ENCODE peak calls at places on chromosomes 1 and 21, in four cellular contexts. One of them, this sample, is unnamed.
A peak's percentile ranks its signal among the peaks of the same experiment; 100 is the strongest.

GRCh38 chr1:205319081-205320018 is 2.2 kb downstream of the NUAK2 start:
- DNase-seq in K562: no peak
- DNase-seq in GM12878: no peak
- DNase-seq in SK-N-SH: no peak
- DNase-seq in this sample: peak; percentile 88

GRCh38 chr1:33147275-33147996 is 34.4 kb downstream of the TRIM62 start:
- DNase-seq in K562: no peak
- DNase-seq in GM12878: no peak
- DNase-seq in SK-N-SH: no peak
- DNase-seq in this sample: no peak

GRCh38 chr1:119859647-119860046 is 36.7 kb downstream of the ADAM30 start:
- DNase-seq in K562: peak; percentile 50
- DNase-seq in GM12878: no peak
- DNase-seq in SK-N-SH: no peak
- DNase-seq in this sample: no peak

GRCh38 chr1:157429841-157430240 is 122.5 kb downstream of the FCRL5 start:
- DNase-seq in K562: no peak
- DNase-seq in GM12878: no peak
- DNase-seq in SK-N-SH: no peak
- DNase-seq in this sample: no peak

GRCh38 chr1:39933956-39934941 is 20.7 kb upstream of the MFSD2A start:
- DNase-seq in K562: no peak
- DNase-seq in GM12878: no peak
- DNase-seq in SK-N-SH: no peak
- DNase-seq in this sample: peak; percentile 86

GRCh38 chr1:222891578-222891977 is 76.7 kb downstream of the DISP1 start:
- DNase-seq in K562: no peak
- DNase-seq in GM12878: no peak
- DNase-seq in SK-N-SH: no peak
- DNase-seq in this sample: no peak

GRCh38 chr1:68651115-68651514 is 154.2 kb upstream of the DEPDC1 start:
- DNase-seq in K562: no peak
- DNase-seq in GM12878: no peak
- DNase-seq in SK-N-SH: no peak
- DNase-seq in this sample: no peak

GRCh38 chr1:89908993-89909436 is 85.9 kb upstream of the ZNF326 start:
- DNase-seq in K562: no peak
- DNase-seq in GM12878: no peak
- DNase-seq in SK-N-SH: peak; percentile 81
- DNase-seq in this sample: no peak

GRCh38 chr1:222583079-222583478 is 6.7 kb downstream of the TAF1A start:
- DNase-seq in K562: no peak
- DNase-seq in GM12878: peak; percentile 56
- DNase-seq in SK-N-SH: no peak
- DNase-seq in this sample: no peak

GRCh38 chr1:121417289-121417955 is 232.6 kb downstream of the SRGAP2C start:
- DNase-seq in K562: no peak
- DNase-seq in GM12878: no peak
- DNase-seq in SK-N-SH: no peak
- DNase-seq in this sample: no peak

GRCh38 chr1:63904826-63905225 is 131.0 kb downstream of the ROR1 start:
- DNase-seq in K562: no peak
- DNase-seq in GM12878: no peak
- DNase-seq in SK-N-SH: no peak
- DNase-seq in this sample: no peak

GRCh38 chr1:234409328-234409727 is 36.1 kb downstream of the COA6 start:
- DNase-seq in K562: no peak
- DNase-seq in GM12878: no peak
- DNase-seq in SK-N-SH: peak; percentile 57
- DNase-seq in this sample: no peak

GRCh38 chr1:173560300-173560699 is 42.6 kb downstream of the SLC9C2 start:
- DNase-seq in K562: no peak
- DNase-seq in GM12878: no peak
- DNase-seq in SK-N-SH: no peak
- DNase-seq in this sample: no peak

GRCh38 chr1:220451541-220451940 is 76.4 kb upstream of the MARK1 start:
- DNase-seq in K562: no peak
- DNase-seq in GM12878: no peak
- DNase-seq in SK-N-SH: no peak
- DNase-seq in this sample: peak; percentile 13

GRCh38 chr1:151147132-151147503 is 687 bp upstream of the SEMA6C start:
- DNase-seq in K562: no peak
- DNase-seq in GM12878: no peak
- DNase-seq in SK-N-SH: no peak
- DNase-seq in this sample: no peak

GRCh38 chr1:237679687-237680086 is 211.0 kb downstream of the ZP4 start:
- DNase-seq in K562: no peak
- DNase-seq in GM12878: no peak
- DNase-seq in SK-N-SH: no peak
- DNase-seq in this sample: no peak

GRCh38 chr1:3430820-3431219 is 23.6 kb upstream of the ARHGEF16 start:
- DNase-seq in K562: no peak
- DNase-seq in GM12878: no peak
- DNase-seq in SK-N-SH: no peak
- DNase-seq in this sample: no peak

GRCh38 chr1:180975551-180975950 is 47.1 kb downstream of the STX6 start:
- DNase-seq in K562: no peak
- DNase-seq in GM12878: no peak
- DNase-seq in SK-N-SH: no peak
- DNase-seq in this sample: no peak

GRCh38 chr21:42991992-42992740 is 17.8 kb downstream of the PKNOX1 start:
- DNase-seq in K562: peak; percentile 60
- DNase-seq in GM12878: no peak
- DNase-seq in SK-N-SH: no peak
- DNase-seq in this sample: no peak

GRCh38 chr1:94955767-94956632 is 29.1 kb upstream of the CNN3 start:
- DNase-seq in K562: no peak
- DNase-seq in GM12878: no peak
- DNase-seq in SK-N-SH: no peak
- DNase-seq in this sample: peak; percentile 59

GRCh38 chr1:206575165-206575893 is 36.9 kb downstream of the EIF2D start:
- DNase-seq in K562: peak; percentile 71
- DNase-seq in GM12878: no peak
- DNase-seq in SK-N-SH: no peak
- DNase-seq in this sample: no peak

GRCh38 chr1:86450847-86451246 is 17.9 kb upstream of the CLCA1 start:
- DNase-seq in K562: no peak
- DNase-seq in GM12878: no peak
- DNase-seq in SK-N-SH: no peak
- DNase-seq in this sample: no peak

GRCh38 chr1:83641828-83642443 is 357.0 kb downstream of the TTLL7 start:
- DNase-seq in K562: no peak
- DNase-seq in GM12878: no peak
- DNase-seq in SK-N-SH: no peak
- DNase-seq in this sample: no peak

GRCh38 chr1:169576241-169576933 is 9.9 kb downstream of the F5 start:
- DNase-seq in K562: no peak
- DNase-seq in GM12878: no peak
- DNase-seq in SK-N-SH: no peak
- DNase-seq in this sample: peak; percentile 69

GRCh38 chr1:64549464-64550239 is 79.7 kb downstream of the CACHD1 start:
- DNase-seq in K562: no peak
- DNase-seq in GM12878: no peak
- DNase-seq in SK-N-SH: no peak
- DNase-seq in this sample: no peak

GRCh38 chr1:51819810-51820209 is 58.7 kb downstream of the NRDC start:
- DNase-seq in K562: no peak
- DNase-seq in GM12878: no peak
- DNase-seq in SK-N-SH: no peak
- DNase-seq in this sample: no peak

GRCh38 chr1:114710360-114710759 is 6.2 kb downstream of the NRAS start:
- DNase-seq in K562: no peak
- DNase-seq in GM12878: no peak
- DNase-seq in SK-N-SH: no peak
- DNase-seq in this sample: no peak

GRCh38 chr1:78049396-78049795 is 3.6 kb downstream of the GIPC2 start:
- DNase-seq in K562: no peak
- DNase-seq in GM12878: no peak
- DNase-seq in SK-N-SH: no peak
- DNase-seq in this sample: no peak

GRCh38 chr21:33893917-33894316 is 21.7 kb downstream of the ATP5PO start:
- DNase-seq in K562: no peak
- DNase-seq in GM12878: no peak
- DNase-seq in SK-N-SH: peak; percentile 34
- DNase-seq in this sample: no peak

GRCh38 chr1:211828584-211829342 is 1.8 kb downstream of the LPGAT1 start:
- DNase-seq in K562: no peak
- DNase-seq in GM12878: no peak
- DNase-seq in SK-N-SH: no peak
- DNase-seq in this sample: peak; percentile 5

GRCh38 chr1:211831558-211832323 is 1.2 kb upstream of the LPGAT1 start:
- DNase-seq in K562: no peak
- DNase-seq in GM12878: no peak
- DNase-seq in SK-N-SH: peak; percentile 47
- DNase-seq in this sample: no peak

GRCh38 chr1:211829343-211830054 is 1.1 kb downstream of the LPGAT1 start:
- DNase-seq in K562: peak; percentile 27
- DNase-seq in GM12878: no peak
- DNase-seq in SK-N-SH: peak; percentile 78
- DNase-seq in this sample: peak; percentile 82

GRCh38 chr1:211830055-211830329 is 571 bp downstream of the LPGAT1 start:
- DNase-seq in K562: no peak
- DNase-seq in GM12878: no peak
- DNase-seq in SK-N-SH: no peak
- DNase-seq in this sample: no peak

DNA sequence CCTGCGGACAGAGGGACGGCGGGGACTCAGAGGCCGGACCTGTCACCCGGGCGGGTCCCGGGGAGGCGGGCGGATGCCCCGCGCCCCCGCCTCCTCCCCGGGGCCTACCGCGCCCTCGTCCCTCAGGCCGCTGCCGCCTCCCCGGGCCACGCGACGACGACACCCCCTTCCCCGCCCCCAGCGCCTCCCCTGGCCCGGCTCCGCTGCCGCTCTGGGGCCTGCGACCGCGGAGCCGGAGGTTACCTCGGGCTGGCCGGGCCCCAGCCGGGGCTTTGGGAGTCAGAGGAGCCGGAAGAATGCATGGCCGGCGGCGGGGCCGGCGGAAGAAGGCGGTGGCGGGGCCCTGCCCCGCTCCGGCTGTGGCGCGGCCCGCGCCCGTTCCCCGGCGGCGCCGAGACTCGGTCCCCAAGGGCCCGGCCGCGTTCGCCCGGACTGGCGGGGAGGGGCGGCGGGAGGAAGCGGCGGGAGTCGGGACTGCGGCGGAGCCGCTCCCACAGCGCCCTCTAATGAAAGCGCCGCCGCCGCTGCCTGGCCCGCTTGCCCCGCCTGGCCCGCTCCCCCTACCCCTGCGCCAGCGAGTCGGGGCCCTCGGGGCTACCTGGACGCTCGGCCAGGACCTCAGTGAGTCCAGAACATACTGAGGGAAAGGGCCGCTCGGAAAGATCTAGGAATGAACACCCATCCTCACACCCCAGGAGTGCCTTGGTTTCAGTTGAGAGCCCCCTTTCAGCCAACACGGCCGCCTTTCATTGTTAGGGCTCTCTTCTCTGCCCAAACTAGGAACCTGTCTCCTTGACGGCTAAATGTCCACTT is at the start of gene LPGAT1:
- DNase-seq in K562: peak; percentile 91
- DNase-seq in GM12878: no peak
- DNase-seq in SK-N-SH: peak; percentile 93
- DNase-seq in this sample: peak; percentile 24
- TF ChIP-seq YY1 in K562: peak; percentile 26
- TF ChIP-seq YY1 in GM12878: peak; percentile 51
- TF ChIP-seq YY1 in SK-N-SH: no peak
- TF ChIP-seq YY1 in this sample: peak; percentile 64

GRCh38 chr1:59054172-59054571 is 242.7 kb upstream of the FGGY start:
- DNase-seq in K562: no peak
- DNase-seq in GM12878: no peak
- DNase-seq in SK-N-SH: no peak
- DNase-seq in this sample: no peak

GRCh38 chr1:59058681-59059441 is 238.0 kb upstream of the FGGY start:
- DNase-seq in K562: no peak
- DNase-seq in GM12878: no peak
- DNase-seq in SK-N-SH: no peak
- DNase-seq in this sample: no peak

GRCh38 chr1:59057801-59058200 is 239.1 kb upstream of the FGGY start:
- DNase-seq in K562: no peak
- DNase-seq in GM12878: no peak
- DNase-seq in SK-N-SH: no peak
- DNase-seq in this sample: no peak

GRCh38 chr1:59055908-59056719 is 240.8 kb upstream of the FGGY start:
- DNase-seq in K562: no peak
- DNase-seq in GM12878: no peak
- DNase-seq in SK-N-SH: peak; percentile 59
- DNase-seq in this sample: no peak

GRCh38 chr1:59057211-59057694 is 239.6 kb upstream of the FGGY start:
- DNase-seq in K562: no peak
- DNase-seq in GM12878: no peak
- DNase-seq in SK-N-SH: peak; percentile 82
- DNase-seq in this sample: peak; percentile 64
- TF ChIP-seq MXI1 in K562: no peak
- TF ChIP-seq MXI1 in GM12878: no peak
- TF ChIP-seq MXI1 in SK-N-SH: no peak
- TF ChIP-seq MXI1 in this sample: peak; percentile 60

GRCh38 chr1:193680247-193680923 is 494.0 kb upstream of the B3GALT2 start:
- DNase-seq in K562: no peak
- DNase-seq in GM12878: no peak
- DNase-seq in SK-N-SH: no peak
- DNase-seq in this sample: no peak

GRCh38 chr1:193680924-193681316 is 494.5 kb upstream of the B3GALT2 start:
- DNase-seq in K562: no peak
- DNase-seq in GM12878: no peak
- DNase-seq in SK-N-SH: no peak
- DNase-seq in this sample: no peak

GRCh38 chr1:193677874-193678273 is 491.5 kb upstream of the B3GALT2 start:
- DNase-seq in K562: no peak
- DNase-seq in GM12878: no peak
- DNase-seq in SK-N-SH: no peak
- DNase-seq in this sample: no peak

GRCh38 chr1:193676996-193677569 is 490.7 kb upstream of the B3GALT2 start:
- DNase-seq in K562: no peak
- DNase-seq in GM12878: no peak
- DNase-seq in SK-N-SH: no peak
- DNase-seq in this sample: no peak

GRCh38 chr1:193681422-193681821 is 495.0 kb upstream of the B3GALT2 start:
- DNase-seq in K562: no peak
- DNase-seq in GM12878: no peak
- DNase-seq in SK-N-SH: no peak
- DNase-seq in this sample: no peak
- TF ChIP-seq YY1 in K562: no peak
- TF ChIP-seq YY1 in GM12878: no peak
- TF ChIP-seq YY1 in SK-N-SH: no peak
- TF ChIP-seq YY1 in this sample: no peak

GRCh38 chr1:109928591-109929111 is 18.0 kb downstream of the CSF1 start:
- DNase-seq in K562: no peak
- DNase-seq in GM12878: no peak
- DNase-seq in SK-N-SH: no peak
- DNase-seq in this sample: no peak

GRCh38 chr1:109926662-109927300 is 16.1 kb downstream of the CSF1 start:
- DNase-seq in K562: no peak
- DNase-seq in GM12878: no peak
- DNase-seq in SK-N-SH: no peak
- DNase-seq in this sample: no peak

GRCh38 chr1:109927356-109927755 is 16.7 kb downstream of the CSF1 start:
- DNase-seq in K562: no peak
- DNase-seq in GM12878: no peak
- DNase-seq in SK-N-SH: no peak
- DNase-seq in this sample: no peak

GRCh38 chr1:109929170-109929569 is 18.5 kb downstream of the CSF1 start:
- DNase-seq in K562: no peak
- DNase-seq in GM12878: no peak
- DNase-seq in SK-N-SH: no peak
- DNase-seq in this sample: no peak

GRCh38 chr1:109927908-109928307 is 17.3 kb downstream of the CSF1 start:
- DNase-seq in K562: no peak
- DNase-seq in GM12878: no peak
- DNase-seq in SK-N-SH: no peak
- DNase-seq in this sample: no peak
- TF ChIP-seq MXI1 in K562: no peak
- TF ChIP-seq MXI1 in GM12878: no peak
- TF ChIP-seq MXI1 in SK-N-SH: no peak
- TF ChIP-seq MXI1 in this sample: no peak